ENCODE peak calls at places on chromosomes 5 and 9, in six cellular contexts. One of them, this sample, is unnamed.

GRCh38 chr9:132163457-132163875 is 1.6 kb downstream of the NTNG2 start:
- DNase-seq in body of pancreas: no peak
- DNase-seq in upper lobe of right lung: no peak
- DNase-seq in A549: no peak
- DNase-seq in astrocyte: no peak
- DNase-seq in HCT116: no peak
- DNase-seq in this sample: no peak

GRCh38 chr5:145827275-145827674 is 7.9 kb downstream of the PRELID2 start:
- DNase-seq in upper lobe of right lung: no peak
- DNase-seq in body of pancreas: no peak
- DNase-seq in astrocyte: no peak
- DNase-seq in HCT116: no peak
- DNase-seq in A549: no peak
- DNase-seq in this sample: no peak

GRCh38 chr9:123320814-123321213 is 35.2 kb upstream of the CRB2 start:
- DNase-seq in HCT116: no peak
- DNase-seq in body of pancreas: no peak
- DNase-seq in astrocyte: no peak
- DNase-seq in A549: no peak
- DNase-seq in upper lobe of right lung: no peak
- DNase-seq in this sample: no peak

GRCh38 chr9:116074658-116075057 is 78.9 kb upstream of the PAPPA start:
- DNase-seq in A549: no peak
- DNase-seq in HCT116: no peak
- DNase-seq in body of pancreas: no peak
- DNase-seq in astrocyte: peak
- DNase-seq in upper lobe of right lung: no peak
- DNase-seq in this sample: no peak

GRCh38 chr9:79731483-79731882 is 159.7 kb downstream of the TLE4 start:
- DNase-seq in body of pancreas: no peak
- DNase-seq in upper lobe of right lung: no peak
- DNase-seq in A549: no peak
- DNase-seq in astrocyte: no peak
- DNase-seq in HCT116: no peak
- DNase-seq in this sample: no peak

GRCh38 chr9:2066312-2067273 is 51.4 kb downstream of the SMARCA2 start:
- DNase-seq in HCT116: no peak
- DNase-seq in upper lobe of right lung: no peak
- DNase-seq in body of pancreas: no peak
- DNase-seq in A549: peak
- DNase-seq in astrocyte: peak
- DNase-seq in this sample: no peak

GRCh38 chr9:121613009-121613766 is 38.2 kb upstream of the DAB2IP start:
- DNase-seq in A549: no peak
- DNase-seq in body of pancreas: no peak
- DNase-seq in HCT116: no peak
- DNase-seq in astrocyte: no peak
- DNase-seq in upper lobe of right lung: no peak
- DNase-seq in this sample: no peak

GRCh38 chr5:150129813-150130492 is 25.7 kb downstream of the PDGFRB start:
- DNase-seq in upper lobe of right lung: peak
- DNase-seq in HCT116: peak
- DNase-seq in astrocyte: no peak
- DNase-seq in A549: peak
- DNase-seq in body of pancreas: peak
- DNase-seq in this sample: peak

GRCh38 chr5:73419414-73420390 is 28.9 kb downstream of the FOXD1 start:
- DNase-seq in A549: no peak
- DNase-seq in upper lobe of right lung: no peak
- DNase-seq in HCT116: no peak
- DNase-seq in astrocyte: peak
- DNase-seq in body of pancreas: no peak
- DNase-seq in this sample: no peak

GRCh38 chr5:167999182-167999581 is 292.3 kb upstream of the WWC1 start:
- DNase-seq in HCT116: no peak
- DNase-seq in upper lobe of right lung: no peak
- DNase-seq in body of pancreas: no peak
- DNase-seq in A549: no peak
- DNase-seq in astrocyte: peak
- DNase-seq in this sample: no peak

GRCh38 chr5:150075233-150075632 is 11.1 kb downstream of the CSF1R start:
- DNase-seq in HCT116: no peak
- DNase-seq in body of pancreas: no peak
- DNase-seq in upper lobe of right lung: no peak
- DNase-seq in astrocyte: no peak
- DNase-seq in A549: no peak
- DNase-seq in this sample: no peak

GRCh38 chr5:68505917-68506860 is 290.6 kb downstream of the PIK3R1 start:
- DNase-seq in A549: peak
- DNase-seq in HCT116: peak
- DNase-seq in body of pancreas: no peak
- DNase-seq in upper lobe of right lung: no peak
- DNase-seq in astrocyte: peak
- DNase-seq in this sample: no peak

GRCh38 chr9:1732670-1733069 is 282.5 kb upstream of the SMARCA2 start:
- DNase-seq in astrocyte: no peak
- DNase-seq in upper lobe of right lung: no peak
- DNase-seq in body of pancreas: no peak
- DNase-seq in HCT116: no peak
- DNase-seq in A549: peak
- DNase-seq in this sample: no peak

GRCh38 chr5:6135977-6136376 is 242.4 kb downstream of the MED10 start:
- DNase-seq in upper lobe of right lung: no peak
- DNase-seq in A549: no peak
- DNase-seq in astrocyte: no peak
- DNase-seq in HCT116: no peak
- DNase-seq in body of pancreas: no peak
- DNase-seq in this sample: no peak

GRCh38 chr5:45454114-45454513 is 242.1 kb downstream of the HCN1 start:
- DNase-seq in A549: peak
- DNase-seq in upper lobe of right lung: no peak
- DNase-seq in astrocyte: peak
- DNase-seq in HCT116: peak
- DNase-seq in body of pancreas: no peak
- DNase-seq in this sample: no peak

GRCh38 chr9:34047864-34048729 is 590 bp downstream of the UBAP2 start:
- DNase-seq in A549: peak
- DNase-seq in astrocyte: no peak
- DNase-seq in HCT116: peak
- DNase-seq in upper lobe of right lung: peak
- DNase-seq in body of pancreas: peak
- DNase-seq in this sample: peak

GRCh38 chr5:5178580-5178979 is 38.5 kb downstream of the ADAMTS16 start:
- DNase-seq in body of pancreas: no peak
- DNase-seq in A549: no peak
- DNase-seq in HCT116: no peak
- DNase-seq in astrocyte: no peak
- DNase-seq in upper lobe of right lung: no peak
- DNase-seq in this sample: no peak

GRCh38 chr9:114371986-114372917 is 15.5 kb downstream of the AKNA start:
- DNase-seq in upper lobe of right lung: peak
- DNase-seq in A549: no peak
- DNase-seq in HCT116: no peak
- DNase-seq in body of pancreas: no peak
- DNase-seq in astrocyte: peak
- DNase-seq in this sample: no peak

GRCh38 chr5:31470608-31471007 is 61.3 kb downstream of the DROSHA start:
- DNase-seq in body of pancreas: no peak
- DNase-seq in upper lobe of right lung: no peak
- DNase-seq in A549: no peak
- DNase-seq in HCT116: no peak
- DNase-seq in astrocyte: peak
- DNase-seq in this sample: no peak

GRCh38 chr9:99075246-99075912 is 29.5 kb upstream of the TGFBR1 start:
- DNase-seq in A549: no peak
- DNase-seq in upper lobe of right lung: no peak
- DNase-seq in body of pancreas: no peak
- DNase-seq in HCT116: no peak
- DNase-seq in astrocyte: no peak
- DNase-seq in this sample: no peak

GRCh38 chr9:126248680-126249079 is 77.9 kb upstream of the MVB12B start:
- DNase-seq in A549: peak
- DNase-seq in astrocyte: peak
- DNase-seq in upper lobe of right lung: no peak
- DNase-seq in HCT116: no peak
- DNase-seq in body of pancreas: no peak
- DNase-seq in this sample: no peak

GRCh38 chr5:142319105-142319504 is 5.7 kb downstream of the SPRY4 start:
- DNase-seq in upper lobe of right lung: no peak
- DNase-seq in A549: no peak
- DNase-seq in HCT116: no peak
- DNase-seq in body of pancreas: no peak
- DNase-seq in astrocyte: no peak
- DNase-seq in this sample: no peak
- H3K4me3 ChIP-seq in upper lobe of right lung: peak
- H3K4me3 ChIP-seq in A549: no peak
- H3K4me3 ChIP-seq in HCT116: no peak
- H3K4me3 ChIP-seq in body of pancreas: no peak
- H3K4me3 ChIP-seq in astrocyte: no peak
- H3K4me3 ChIP-seq in this sample: peak

GRCh38 chr9:129845373-129845772 is 10.1 kb downstream of the USP20 start:
- DNase-seq in HCT116: no peak
- DNase-seq in upper lobe of right lung: no peak
- DNase-seq in body of pancreas: no peak
- DNase-seq in astrocyte: no peak
- DNase-seq in A549: no peak
- DNase-seq in this sample: no peak
- H3K27ac ChIP-seq in HCT116: no peak
- H3K27ac ChIP-seq in upper lobe of right lung: no peak
- H3K27ac ChIP-seq in body of pancreas: no peak
- H3K27ac ChIP-seq in astrocyte: no peak
- H3K27ac ChIP-seq in A549: no peak
- H3K27ac ChIP-seq in this sample: no peak

DNA sequence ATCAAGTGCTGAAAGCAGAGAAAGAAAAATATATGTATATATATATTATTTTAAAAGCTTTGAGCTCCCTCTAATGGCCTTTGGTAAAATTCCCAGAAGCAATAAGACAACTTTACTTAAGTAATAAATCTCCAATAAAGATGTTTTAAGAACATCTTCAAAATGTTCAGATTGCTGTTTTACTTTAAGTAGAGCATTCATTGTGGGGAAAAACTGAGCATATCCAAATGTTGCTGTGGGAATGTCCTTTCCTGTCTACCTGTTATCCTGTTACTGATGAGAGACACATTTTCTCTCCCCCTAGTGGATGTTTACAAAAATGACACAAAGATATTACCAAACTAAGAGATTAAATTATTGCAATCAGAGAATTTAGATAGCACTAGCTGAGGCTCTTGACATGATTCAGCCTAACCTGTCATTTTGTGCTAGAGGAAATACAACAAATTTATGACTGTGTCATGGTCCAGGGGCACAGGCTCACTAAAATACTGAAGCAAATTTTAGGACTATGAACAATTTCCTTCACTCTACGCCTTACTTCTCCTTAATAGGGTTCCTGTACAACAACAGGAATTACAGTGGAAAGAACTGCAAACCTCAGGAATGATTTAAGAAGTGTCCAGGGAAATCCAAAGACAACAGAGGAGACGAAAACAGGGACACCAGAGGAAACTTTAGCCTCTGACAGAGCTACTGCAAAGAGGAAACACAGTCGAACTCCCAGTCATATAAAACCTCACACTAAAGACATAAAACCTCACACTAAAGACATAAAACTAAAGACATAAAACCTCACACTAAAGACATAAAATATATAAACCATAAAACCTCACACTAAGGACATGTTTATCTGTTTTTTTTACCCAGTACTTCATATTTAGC is 24.3 kb upstream of the PRRC1 start:
- DNase-seq in upper lobe of right lung: no peak
- DNase-seq in body of pancreas: no peak
- DNase-seq in astrocyte: peak
- DNase-seq in HCT116: peak
- DNase-seq in A549: peak
- DNase-seq in this sample: no peak
- TF ChIP-seq CTCF in upper lobe of right lung: peak
- TF ChIP-seq CTCF in body of pancreas: peak
- TF ChIP-seq CTCF in astrocyte: peak
- TF ChIP-seq CTCF in HCT116: peak
- TF ChIP-seq CTCF in A549: peak
- TF ChIP-seq CTCF in this sample: peak

DNA sequence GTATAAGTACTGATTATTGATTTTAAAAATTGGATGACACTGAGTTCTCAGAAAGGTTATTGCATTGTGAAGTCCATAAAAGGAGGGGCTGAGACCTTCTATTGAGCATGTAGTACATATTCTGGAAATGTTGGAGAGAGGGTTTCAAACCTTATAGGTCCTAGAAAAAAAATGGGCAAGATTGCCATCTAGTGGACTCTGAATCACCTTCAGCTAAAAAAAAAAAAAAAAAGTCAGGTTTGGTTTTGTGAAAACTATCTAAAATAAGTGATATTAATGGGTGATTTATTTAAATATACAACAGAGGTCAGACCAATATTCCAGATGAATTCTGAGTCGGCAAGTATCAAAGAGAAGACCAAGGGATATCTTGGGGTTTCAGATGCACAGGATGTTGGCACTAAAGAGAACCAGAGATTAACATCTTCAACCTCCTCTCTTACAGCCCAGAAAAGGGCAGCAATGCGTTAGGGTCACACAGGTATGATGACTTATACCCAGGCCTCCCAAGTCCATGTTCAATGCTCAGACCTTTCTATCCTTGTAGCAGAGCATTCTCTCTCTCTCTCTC is 109.8 kb upstream of the NMUR2 start:
- DNase-seq in HCT116: peak
- DNase-seq in A549: peak
- DNase-seq in upper lobe of right lung: no peak
- DNase-seq in body of pancreas: no peak
- DNase-seq in astrocyte: no peak
- DNase-seq in this sample: no peak
- H3K4me3 ChIP-seq in HCT116: no peak
- H3K4me3 ChIP-seq in A549: no peak
- H3K4me3 ChIP-seq in upper lobe of right lung: no peak
- H3K4me3 ChIP-seq in body of pancreas: no peak
- H3K4me3 ChIP-seq in astrocyte: no peak
- H3K4me3 ChIP-seq in this sample: no peak

GRCh38 chr9:105291422-105291859 is 47.0 kb downstream of the SLC44A1 start:
- DNase-seq in astrocyte: no peak
- DNase-seq in HCT116: no peak
- DNase-seq in A549: no peak
- DNase-seq in body of pancreas: no peak
- DNase-seq in upper lobe of right lung: no peak
- DNase-seq in this sample: no peak

GRCh38 chr9:105295151-105295550 is 50.7 kb downstream of the SLC44A1 start:
- DNase-seq in body of pancreas: no peak
- DNase-seq in A549: no peak
- DNase-seq in astrocyte: no peak
- DNase-seq in upper lobe of right lung: no peak
- DNase-seq in HCT116: no peak
- DNase-seq in this sample: no peak

GRCh38 chr9:105291938-105292337 is 47.5 kb downstream of the SLC44A1 start:
- DNase-seq in upper lobe of right lung: no peak
- DNase-seq in body of pancreas: no peak
- DNase-seq in HCT116: no peak
- DNase-seq in astrocyte: no peak
- DNase-seq in A549: no peak
- DNase-seq in this sample: no peak

GRCh38 chr9:105295986-105296385 is 51.5 kb downstream of the SLC44A1 start:
- DNase-seq in upper lobe of right lung: no peak
- DNase-seq in HCT116: no peak
- DNase-seq in astrocyte: no peak
- DNase-seq in body of pancreas: no peak
- DNase-seq in A549: no peak
- DNase-seq in this sample: no peak

GRCh38 chr9:105293408-105293807 is 49.0 kb downstream of the SLC44A1 start:
- DNase-seq in HCT116: no peak
- DNase-seq in A549: no peak
- DNase-seq in body of pancreas: no peak
- DNase-seq in astrocyte: no peak
- DNase-seq in upper lobe of right lung: no peak
- DNase-seq in this sample: no peak
- H3K27ac ChIP-seq in HCT116: no peak
- H3K27ac ChIP-seq in A549: peak
- H3K27ac ChIP-seq in body of pancreas: no peak
- H3K27ac ChIP-seq in astrocyte: no peak
- H3K27ac ChIP-seq in upper lobe of right lung: no peak
- H3K27ac ChIP-seq in this sample: no peak

This sample was measured in coronary artery.